ENCODE peak calls at places on chromosome 21, in four cellular contexts. Q is IMR-90, X is H9, J is mesenchymal stem cell. H is an unnamed sample.

GRCh38 chr21:33881689-33882440 is 33.7 kb downstream of the ATP5PO start:
- DNase-seq in Q (no peak), X (no peak), J (no peak), H (no peak)

GRCh38 chr21:41622831-41623548 is 115.0 kb upstream of the TMPRSS2 start:
- DNase-seq in Q (peak), X (no peak), J (no peak), H (no peak)

GRCh38 chr21:29434081-29434480 is 135.4 kb downstream of the BACH1 start:
- DNase-seq in Q (no peak), X (no peak), J (peak), H (no peak)

GRCh38 chr21:38306407-38306806 is 49.6 kb downstream of the KCNJ15 start:
- DNase-seq in Q (peak), X (no peak), J (no peak), H (no peak)

GRCh38 chr21:26041441-26042180 is 129.0 kb downstream of the APP start:
- DNase-seq in Q (peak), X (no peak), J (no peak), H (no peak)

GRCh38 chr21:29433366-29434059 is 134.8 kb downstream of the BACH1 start:
- DNase-seq in Q (peak), X (no peak), J (peak), H (peak)

GRCh38 chr21:46060596-46061061 is 37.3 kb upstream of the COL6A2 start:
- DNase-seq in Q (peak), X (no peak), J (peak), H (no peak)

GRCh38 chr21:25366116-25366515 is 241.2 kb downstream of the MRPL39 start:
- DNase-seq in Q (no peak), X (no peak), J (no peak), H (no peak)

GRCh38 chr21:17045214-17045835 is 467.5 kb upstream of the CXADR start:
- DNase-seq in Q (peak), X (no peak), J (peak), H (no peak)

GRCh38 chr21:38478782-38479181 is 19.5 kb downstream of the ERG start:
- DNase-seq in Q (peak), X (no peak), J (peak), H (no peak)

GRCh38 chr21:36976882-36977651 is 10.6 kb upstream of the HLCS start:
- DNase-seq in Q (peak), X (peak), J (peak), H (peak)

GRCh38 chr21:28641731-28642130 is 350.9 kb downstream of the LTN1 start:
- DNase-seq in Q (no peak), X (no peak), J (no peak), H (peak)

GRCh38 chr21:23162213-23162946 is 2164.2 kb downstream of the NCAM2 start:
- DNase-seq in Q (no peak), X (no peak), J (peak), H (no peak)

GRCh38 chr21:34306246-34306645 is 57.6 kb upstream of the KCNE2 start:
- DNase-seq in Q (no peak), X (no peak), J (no peak), H (no peak)

GRCh38 chr21:25273945-25274344 is 333.3 kb downstream of the MRPL39 start:
- DNase-seq in Q (no peak), X (no peak), J (no peak), H (no peak)

GRCh38 chr21:28337319-28337718 is 655.4 kb downstream of the LTN1 start:
- DNase-seq in Q (peak), X (no peak), J (peak), H (peak)

GRCh38 chr21:20997308-20997632 is 939 bp upstream of the NCAM2 start:
- DNase-seq in Q (no peak), X (peak), J (no peak), H (no peak)

GRCh38 chr21:42873096-42873495 is 6.2 kb downstream of the WDR4 start:
- DNase-seq in Q (no peak), X (no peak), J (no peak), H (no peak)
- H2BK120ac ChIP-seq in Q (no peak), X (no peak), J (no peak), H (no peak)

DNA sequence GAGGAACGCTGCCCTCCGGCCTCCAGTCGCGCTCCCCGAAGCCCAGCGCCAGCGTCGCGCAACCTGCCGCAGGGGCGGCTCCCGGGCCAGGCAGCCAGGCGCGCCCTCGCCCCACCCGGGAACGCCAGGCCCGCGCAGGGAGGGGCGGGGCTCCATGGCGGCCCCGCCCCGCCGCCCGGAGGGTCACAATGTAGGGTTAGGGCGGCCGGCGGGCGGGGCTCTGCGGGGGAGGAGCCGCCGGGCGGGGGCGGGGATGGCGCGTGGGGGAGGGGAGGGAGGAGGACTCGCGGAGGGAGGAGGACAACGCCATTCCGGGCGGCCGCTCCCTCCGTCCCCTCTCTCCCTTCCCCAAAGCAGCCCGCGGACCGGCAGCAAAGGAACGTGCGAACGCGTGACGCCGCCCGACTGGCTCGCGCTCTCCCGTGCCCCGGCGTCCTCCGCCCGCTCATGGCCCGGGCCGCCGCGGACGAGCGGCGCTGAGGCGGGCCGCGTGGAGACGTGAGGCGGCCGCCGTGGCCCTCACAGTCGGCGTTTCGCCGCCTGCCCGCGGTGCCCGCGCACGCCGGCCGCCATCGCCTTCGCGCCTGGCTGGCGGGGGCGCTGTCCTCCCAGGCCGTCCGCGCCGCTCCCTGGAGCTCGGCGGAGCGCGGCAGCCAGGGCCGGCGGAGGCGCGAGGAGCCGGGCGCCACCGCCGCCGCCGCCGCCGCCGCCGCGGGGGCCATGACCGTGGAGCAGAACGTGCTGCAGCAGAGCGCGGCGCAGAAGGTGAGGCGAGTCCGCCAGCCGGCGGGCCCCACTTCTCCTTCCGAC is at the start of gene USP25:
- DNase-seq in Q (peak), X (peak), J (peak), H (peak)
- H3K23ac ChIP-seq in Q (peak), X (no peak), J (peak), H (no peak)

DNA sequence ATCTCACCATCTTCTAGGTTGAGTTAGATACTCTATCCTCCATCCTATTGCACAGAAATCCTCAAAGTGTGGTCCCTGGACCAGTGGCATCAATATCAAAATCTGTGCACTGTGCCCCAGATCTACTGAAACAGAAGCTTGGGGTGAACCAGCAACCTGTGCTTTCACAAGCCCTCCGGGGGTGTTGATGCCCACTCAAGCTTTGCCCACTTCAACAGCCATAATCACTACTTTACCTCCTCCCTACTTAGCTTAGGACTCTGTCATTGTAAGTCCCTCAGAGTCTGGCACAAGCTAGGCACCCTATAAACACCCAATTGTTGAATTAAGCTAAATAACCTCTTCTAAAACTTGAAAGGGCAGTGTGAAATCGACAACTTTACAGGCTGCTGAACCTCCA is 144.2 kb upstream of the SOD1 start:
- DNase-seq in Q (no peak), X (no peak), J (no peak), H (no peak)
- H2BK120ac ChIP-seq in Q (no peak), X (no peak), J (no peak), H (no peak)

GRCh38 chr21:39842741-39843146 is 24.5 kb upstream of the PCP4 start:
- DNase-seq in Q (no peak), X (no peak), J (no peak), H (no peak)

GRCh38 chr21:39837861-39838359 is 29.3 kb upstream of the PCP4 start:
- DNase-seq in Q (no peak), X (no peak), J (no peak), H (no peak)

GRCh38 chr21:39843916-39844315 is 23.3 kb upstream of the PCP4 start:
- DNase-seq in Q (no peak), X (no peak), J (no peak), H (no peak)

GRCh38 chr21:39843483-39843882 is 23.8 kb upstream of the PCP4 start:
- DNase-seq in Q (no peak), X (no peak), J (no peak), H (no peak)

GRCh38 chr21:39840373-39841097 is 26.7 kb upstream of the PCP4 start:
- DNase-seq in Q (no peak), X (no peak), J (no peak), H (no peak)
- H3K23ac ChIP-seq in Q (no peak), X (no peak), J (no peak), H (no peak)

DNA sequence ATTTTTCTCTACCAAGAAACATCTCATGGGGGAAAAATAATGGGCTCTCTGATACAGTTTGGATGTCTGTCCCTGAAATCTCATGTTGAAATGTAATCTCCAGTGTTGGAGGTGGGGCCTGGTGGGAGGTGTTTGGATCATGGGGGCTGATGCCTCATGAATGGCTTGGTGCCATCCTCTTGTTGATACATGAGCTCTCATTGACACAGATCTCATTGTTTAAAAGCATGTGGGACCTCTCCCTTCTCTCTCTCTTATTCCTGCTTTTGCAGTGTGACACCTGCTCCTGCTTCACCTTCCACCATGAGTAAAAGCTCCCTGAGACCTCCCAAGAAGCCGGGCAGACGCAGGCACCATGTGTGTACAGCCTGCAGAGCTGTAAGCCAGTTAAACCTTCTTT is 332.5 kb upstream of the NRIP1 start:
- DNase-seq in Q (no peak), X (no peak), J (no peak), H (no peak)
- H2BK120ac ChIP-seq in Q (no peak), X (no peak), J (no peak), H (no peak)

DNA sequence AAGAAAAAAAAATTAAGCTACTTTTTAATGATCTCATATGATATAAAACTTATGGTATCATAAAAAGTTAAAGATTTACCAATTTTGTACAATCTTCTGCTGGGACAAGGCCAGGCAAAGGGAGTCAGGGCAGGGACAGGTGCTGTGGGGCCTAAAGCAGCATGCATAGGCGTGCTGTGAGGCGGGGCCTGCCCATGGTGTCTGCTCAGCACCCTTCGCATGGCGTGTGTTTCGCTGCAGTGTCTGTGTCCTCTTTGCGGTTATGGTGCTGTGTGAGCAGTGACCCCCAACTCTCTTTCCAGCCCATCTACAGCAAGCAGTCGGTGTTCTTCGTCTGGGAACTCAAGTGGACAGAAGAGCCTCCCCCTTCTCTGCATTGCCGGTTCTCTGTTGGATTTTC is 13.4 kb upstream of the PWP2 start:
- DNase-seq in Q (no peak), X (no peak), J (no peak), H (no peak)
- H3K23ac ChIP-seq in Q (no peak), X (no peak), J (no peak), H (no peak)

GRCh38 chr21:32520885-32521735 is 64.2 kb downstream of the TCP10L start:
- DNase-seq in Q (peak), X (no peak), J (peak), H (peak)

GRCh38 chr21:32524010-32524719 is 61.2 kb downstream of the TCP10L start:
- DNase-seq in Q (peak), X (no peak), J (peak), H (peak)

GRCh38 chr21:32521736-32522360 is 63.5 kb downstream of the TCP10L start:
- DNase-seq in Q (no peak), X (no peak), J (no peak), H (no peak)

GRCh38 chr21:32523463-32523862 is 61.9 kb downstream of the TCP10L start:
- DNase-seq in Q (no peak), X (no peak), J (no peak), H (no peak)

DNA sequence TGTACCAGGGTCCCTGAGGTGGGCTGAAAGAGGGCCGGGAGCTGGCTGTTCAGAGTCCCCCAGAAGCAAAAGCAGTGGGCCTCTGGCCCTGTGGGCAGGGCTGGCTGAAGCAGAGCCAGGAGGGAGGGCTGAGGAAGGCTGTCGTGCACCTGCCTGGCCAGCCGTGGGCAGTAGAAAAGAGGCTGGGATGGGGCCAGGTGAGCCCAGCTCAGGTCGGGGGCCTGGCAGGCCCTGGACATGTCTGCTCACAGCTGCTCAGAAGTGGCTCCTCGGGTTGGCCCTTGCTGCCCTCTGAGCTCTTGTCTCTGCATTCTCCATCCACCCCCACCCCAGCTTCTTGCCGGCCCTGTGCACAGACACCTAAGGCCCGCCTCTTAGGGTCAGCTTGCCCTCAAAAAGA is 60.0 kb downstream of the TCP10L start:
- DNase-seq in Q (no peak), X (peak), J (no peak), H (no peak)
- H2BK120ac ChIP-seq in Q (no peak), X (no peak), J (no peak), H (no peak)

DNA sequence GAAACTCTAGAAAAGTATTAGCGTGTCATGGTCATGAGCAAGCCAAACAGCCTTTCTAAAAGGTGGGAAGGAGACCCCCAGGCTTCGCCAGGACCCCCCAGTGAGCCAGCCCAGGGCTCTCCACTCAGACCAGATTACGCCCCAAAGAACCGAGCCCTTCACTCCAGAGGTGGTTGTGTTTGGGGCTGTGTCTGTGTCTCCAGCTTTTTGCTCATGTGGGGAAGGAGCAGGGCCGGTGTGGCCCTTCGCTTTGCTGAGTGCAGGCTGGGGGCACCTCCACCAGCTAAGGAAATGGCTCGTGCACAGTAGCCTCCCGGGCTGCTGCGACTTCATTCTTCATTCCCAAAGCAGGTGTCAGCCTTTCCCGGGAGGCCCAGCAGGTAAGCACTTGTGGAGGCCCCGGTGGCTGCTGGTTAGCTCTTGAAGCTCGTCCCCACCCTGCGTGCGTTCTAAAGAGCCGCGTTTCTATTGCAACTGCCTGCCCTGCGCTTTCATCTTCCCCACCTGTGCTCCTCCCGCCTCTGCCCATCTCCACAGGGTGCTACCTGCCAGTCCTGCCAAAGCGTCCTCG is 531 bp downstream of the TSPEAR start:
- DNase-seq in Q (no peak), X (peak), J (no peak), H (no peak)
- H3K23ac ChIP-seq in Q (no peak), X (no peak), J (no peak), H (no peak)

GRCh38 chr21:42973309-42973990 is 912 bp upstream of the PKNOX1 start:
- DNase-seq in Q (no peak), X (peak), J (no peak), H (no peak)

GRCh38 chr21:42969193-42969600 is 5.2 kb upstream of the PKNOX1 start:
- DNase-seq in Q (no peak), X (no peak), J (no peak), H (peak)

GRCh38 chr21:42973991-42974831 is at the start of gene PKNOX1:
- DNase-seq in Q (peak), X (peak), J (peak), H (peak)

GRCh38 chr21:42970946-42971653 is 3.3 kb upstream of the PKNOX1 start:
- DNase-seq in Q (no peak), X (peak), J (no peak), H (no peak)

GRCh38 chr21:42971897-42972275 is 2.5 kb upstream of the PKNOX1 start:
- DNase-seq in Q (no peak), X (peak), J (no peak), H (no peak)
- H2BK120ac ChIP-seq in Q (no peak), X (no peak), J (no peak), H (no peak)

H was measured in trophoblast cell.